ENCODE peak calls at places on chromosomes 1 and 21, in eight cellular contexts. N is cardiac fibroblast, D is SJSA1, R is heart right ventricle, E is A549, V is heart left ventricle, O is choroid plexus epithelial cell, G is astrocyte. L is an unnamed sample.

GRCh38 chr1:186745531-186746146 is 65.4 kb upstream of the PTGS2 start:
- DNase-seq in D (no peak), R (no peak), O (no peak), E (no peak), V (no peak), G (no peak), N (no peak), L (no peak)

GRCh38 chr1:47424336-47424982 is 8.4 kb downstream of the FOXE3 start:
- DNase-seq in D (peak; percentile 72), R (no peak), E (peak; percentile 63), V (no peak), O (peak; percentile 60), N (peak; percentile 58), G (peak; percentile 14), L (peak; percentile 74)

GRCh38 chr1:27637052-27637451 is 2.1 kb upstream of the FGR start:
- DNase-seq in V (no peak), G (no peak), E (no peak), O (no peak), R (no peak), D (no peak), N (no peak), L (no peak)

GRCh38 chr1:156489166-156489934 is 11.2 kb downstream of the MEF2D start:
- DNase-seq in E (no peak), R (peak; percentile 81), G (no peak), V (peak; percentile 89), O (no peak), D (no peak), N (no peak), L (no peak)

GRCh38 chr1:32757213-32757895 is 54.8 kb upstream of the SYNC start:
- DNase-seq in V (no peak), D (no peak), E (no peak), N (no peak), R (no peak), O (no peak), G (no peak), L (no peak)

GRCh38 chr1:216310776-216311175 is 112.5 kb downstream of the USH2A start:
- DNase-seq in O (peak; percentile 86), N (peak; percentile 65), G (no peak), E (peak; percentile 26), R (peak; percentile 7), V (no peak), D (peak; percentile 14), L (peak; percentile 62)

GRCh38 chr1:32339363-32339978 is 3.4 kb upstream of the MARCKSL1 start:
- DNase-seq in G (peak; percentile 51), E (no peak), R (no peak), D (no peak), O (peak; percentile 67), V (no peak), N (peak; percentile 54), L (peak; percentile 59)

GRCh38 chr21:31078796-31079195 is 40.5 kb upstream of the KRTAP19-8 start:
- DNase-seq in E (no peak), R (no peak), N (peak; percentile 5), O (peak; percentile 9), D (no peak), G (peak; percentile 11), V (no peak), L (peak; percentile 41)

GRCh38 chr1:214740471-214740870 is 137.5 kb downstream of the CENPF start:
- DNase-seq in G (no peak), E (no peak), N (no peak), R (no peak), D (no peak), O (no peak), V (no peak), L (no peak)

GRCh38 chr1:232951605-232952004 is 1.2 kb downstream of the NTPCR start:
- DNase-seq in G (no peak), E (no peak), O (no peak), N (no peak), D (no peak), V (no peak), R (no peak), L (no peak)

GRCh38 chr1:96865731-96866684 is 144.4 kb downstream of the PTBP2 start:
- DNase-seq in E (peak; percentile 60), D (no peak), N (peak; percentile 100), V (no peak), R (peak; percentile 5), O (peak; percentile 100), G (peak; percentile 95), L (peak; percentile 99)

GRCh38 chr21:15014220-15014619 is 50.6 kb downstream of the NRIP1 start:
- DNase-seq in G (no peak), V (no peak), E (no peak), R (no peak), D (no peak), N (no peak), O (peak; percentile 52), L (no peak)

GRCh38 chr1:43392702-43393101 is 3.0 kb downstream of the SZT2 start:
- DNase-seq in G (no peak), D (no peak), E (no peak), N (no peak), V (no peak), R (no peak), O (no peak), L (no peak)

GRCh38 chr1:43395523-43395922 is 5.8 kb downstream of the SZT2 start:
- DNase-seq in G (no peak), E (no peak), N (no peak), O (no peak), R (no peak), D (no peak), V (no peak), L (no peak)

GRCh38 chr1:43396059-43396458 is 6.4 kb downstream of the SZT2 start:
- DNase-seq in D (peak; percentile 17), E (no peak), G (no peak), R (no peak), O (peak; percentile 11), N (no peak), V (no peak), L (no peak)
- H3K4me3 ChIP-seq in D (no peak overlapping the region), E (no peak overlapping the region), G (no peak overlapping the region), R (no peak overlapping the region), O (no peak overlapping the region), N (no peak overlapping the region), V (no peak overlapping the region), L (no peak overlapping the region)

DNA sequence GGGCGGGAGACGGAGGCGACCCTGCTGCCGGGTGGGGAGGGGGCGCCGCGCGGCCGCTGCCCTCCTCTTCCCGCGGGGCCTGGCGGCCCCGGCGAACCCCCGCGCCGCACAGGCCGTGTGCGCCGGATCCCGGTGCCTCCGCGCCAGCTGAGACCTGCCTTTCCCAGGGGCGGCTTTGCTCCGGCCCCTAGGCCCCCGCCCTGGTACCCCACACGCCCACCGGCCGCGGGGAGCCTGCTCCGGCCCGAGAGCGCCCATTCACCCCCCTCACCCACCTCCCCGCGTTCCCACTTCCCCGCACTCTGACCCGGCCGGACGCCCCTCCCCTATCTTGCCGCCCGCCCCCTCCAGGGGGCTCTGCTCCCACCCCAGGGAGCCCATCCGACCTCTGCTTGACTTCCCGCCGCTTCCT is 375 bp downstream of the HTR6 start:
- DNase-seq in V (no peak), O (no peak), N (no peak), G (no peak), E (no peak), R (no peak), D (no peak), L (no peak)
- H3K4me3 ChIP-seq in V (peak overlapping the region; percentile 20), O (no peak overlapping the region), N (no peak overlapping the region), G (no peak overlapping the region), E (peak overlapping the region; percentile 67), R (peak overlapping the region; percentile 23), D (no peak overlapping the region), L (peak overlapping the region; percentile 13)

GRCh38 chr1:17232759-17233661 is 15.9 kb upstream of the PADI3 start:
- DNase-seq in N (peak; percentile 47), V (no peak), R (no peak), E (peak; percentile 91), G (peak; percentile 94), D (peak; percentile 94), O (peak; percentile 59), L (peak; percentile 86)
- H3K4me3 ChIP-seq in N (no peak overlapping the region), V (no peak overlapping the region), R (no peak overlapping the region), E (peak overlapping the region; percentile 28), G (peak overlapping the region; percentile 9), D (peak overlapping the region; percentile 15), O (no peak overlapping the region), L (no peak overlapping the region)

GRCh38 chr1:93446837-93447451 is 974 bp upstream of the FNBP1L start:
- DNase-seq in D (no peak), V (peak; percentile 45), R (peak; percentile 33), N (peak; percentile 21), G (peak; percentile 3), E (peak; percentile 26), O (no peak), L (no peak)
- H3K4me3 ChIP-seq in D (no peak overlapping the region), V (peak overlapping the region; percentile 96), R (peak overlapping the region; percentile 94), N (peak overlapping the region; percentile 74), G (peak overlapping the region; percentile 87), E (peak overlapping the region; percentile 72), O (no peak overlapping the region), L (no peak overlapping the region)

L was measured in fibroblast of the aortic adventitia.